ENCODE peak calls at places on chromosome 9, in five cellular contexts. T is glutamatergic neuron, B is spleen, X is stromal cell of bone marrow, A is B cell. Z is an unnamed sample.

GRCh38 chr9:14051459-14051858 is 262.5 kb downstream of the NFIB start:
- DNase-seq in B (no peak), X (peak; percentile 21), A (no peak), T (no peak), Z (no peak)

GRCh38 chr9:17653947-17654346 is 75.1 kb downstream of the SH3GL2 start:
- DNase-seq in A (no peak), B (no peak), X (no peak), T (no peak), Z (no peak)

GRCh38 chr9:33225319-33226152 is 14.4 kb upstream of the SPINK4 start:
- DNase-seq in T (peak; percentile 45), X (peak; percentile 69), A (no peak), B (no peak), Z (peak; percentile 68)

GRCh38 chr9:133533878-133534277 is 626 bp upstream of the ADAMTSL2 start:
- DNase-seq in A (peak; percentile 32), T (peak; percentile 74), B (no peak), X (no peak), Z (no peak)

GRCh38 chr9:80556631-80557030 is 984.9 kb downstream of the TLE4 start:
- DNase-seq in A (no peak), X (no peak), T (no peak), B (no peak), Z (no peak)

GRCh38 chr9:85645909-85646627 is 95.7 kb downstream of the AGTPBP1 start:
- DNase-seq in X (no peak), T (no peak), B (no peak), A (no peak), Z (no peak)

GRCh38 chr9:129197978-129198736 is 20.1 kb upstream of the IER5L start:
- DNase-seq in X (peak; percentile 74), A (no peak), T (no peak), B (no peak), Z (no peak)

GRCh38 chr9:87968155-87968554 is 6.2 kb downstream of the CDK20 start:
- DNase-seq in A (no peak), B (no peak), X (no peak), T (no peak), Z (no peak)

GRCh38 chr9:107809859-107810492 is 320.4 kb upstream of the KLF4 start:
- DNase-seq in T (no peak), B (no peak), X (peak; percentile 44), A (no peak), Z (no peak)

Z was measured in NCI-H460.